ENCODE peak calls at places on chromosome 11, in six cellular contexts. T, L, B, X, W and K are unnamed samples.

GRCh38 chr11:17161515-17161914 is 46.3 kb downstream of the PIK3C2A start:
- DNase-seq in T (peak; percentile 24), L (no peak), B (no peak), X (no peak), W (no peak), K (no peak)

GRCh38 chr11:120169981-120170698 is 32.2 kb upstream of the TRIM29 start:
- DNase-seq in T (no peak), L (no peak), B (no peak), X (no peak), W (no peak), K (no peak)

GRCh38 chr11:105168457-105168856 is 28.9 kb upstream of the CARD18 start:
- DNase-seq in T (no peak), L (no peak), B (peak; percentile 10), X (no peak), W (no peak), K (no peak)

GRCh38 chr11:112652786-112653390 is 308.3 kb upstream of the NCAM1 start:
- DNase-seq in T (no peak), L (peak; percentile 55), B (peak; percentile 14), X (no peak), W (no peak), K (peak; percentile 6)

GRCh38 chr11:1731451-1732059 is 18.8 kb downstream of the IFITM10 start:
- DNase-seq in T (no peak), L (no peak), B (no peak), X (no peak), W (no peak), K (no peak)

GRCh38 chr11:85772700-85773099 is 38.2 kb downstream of the SYTL2 start:
- DNase-seq in T (no peak), L (no peak), B (peak; percentile 12), X (no peak), W (peak; percentile 83), K (no peak)

GRCh38 chr11:576791-577610 is 731 bp downstream of the PHRF1 start:
- DNase-seq in T (no peak), L (no peak), B (no peak), X (no peak), W (no peak), K (no peak)

GRCh38 chr11:14042686-14043440 is 80.3 kb downstream of the SPON1 start:
- DNase-seq in T (no peak), L (no peak), B (no peak), X (peak; percentile 30), W (no peak), K (no peak)

GRCh38 chr11:1484716-1485503 is 1.7 kb downstream of the MOB2 start:
- DNase-seq in T (no peak), L (no peak), B (no peak), X (no peak), W (no peak), K (no peak)

GRCh38 chr11:133814588-133814987 is 30.7 kb downstream of the SPATA19 start:
- DNase-seq in T (no peak), L (no peak), B (no peak), X (no peak), W (no peak), K (no peak)

GRCh38 chr11:111540114-111540920 is at the start of gene LAYN:
- DNase-seq in T (no peak), L (no peak), B (peak; percentile 68), X (peak; percentile 79), W (no peak), K (no peak)

GRCh38 chr11:17692931-17693330 is 26.4 kb upstream of the MYOD1 start:
- DNase-seq in T (no peak), L (no peak), B (no peak), X (no peak), W (no peak), K (no peak)

GRCh38 chr11:65041206-65042035 is at the start of gene SAC3D1:
- DNase-seq in T (peak; percentile 83), L (no peak), B (no peak), X (no peak), W (no peak), K (peak; percentile 12)

GRCh38 chr11:68028802-68029475 is 1.5 kb upstream of the NDUFS8 start:
- DNase-seq in T (no peak), L (no peak), B (no peak), X (no peak), W (no peak), K (no peak)

GRCh38 chr11:19910931-19911330 is 198.3 kb downstream of the NAV2 start:
- DNase-seq in T (no peak), L (no peak), B (peak; percentile 36), X (no peak), W (no peak), K (no peak)

GRCh38 chr11:122394326-122394725 is 261.2 kb upstream of the UBASH3B start:
- DNase-seq in T (no peak), L (no peak), B (no peak), X (peak; percentile 19), W (no peak), K (no peak)

GRCh38 chr11:122099345-122100045 is 16.5 kb downstream of the BLID start:
- DNase-seq in T (no peak), L (no peak), B (peak; percentile 48), X (peak; percentile 15), W (no peak), K (peak; percentile 56)

GRCh38 chr11:73395297-73396208 is 19.4 kb downstream of the RELT start:
- DNase-seq in T (no peak), L (no peak), B (no peak), X (no peak), W (no peak), K (no peak)

GRCh38 chr11:128026596-128026995 is 560.8 kb downstream of the ETS1 start:
- DNase-seq in T (no peak), L (peak; percentile 91), B (peak; percentile 95), X (no peak), W (peak; percentile 89), K (peak; percentile 58)

GRCh38 chr11:124863826-124864165 is 1.4 kb upstream of the ROBO3 start:
- DNase-seq in T (no peak), L (no peak), B (no peak), X (no peak), W (no peak), K (no peak)

GRCh38 chr11:125569913-125570621 is 790 bp downstream of the EI24 start:
- DNase-seq in T (peak; percentile 37), L (no peak), B (no peak), X (no peak), W (no peak), K (no peak)

GRCh38 chr11:22065472-22065871 is 127.4 kb upstream of the ANO5 start:
- DNase-seq in T (no peak), L (no peak), B (no peak), X (no peak), W (no peak), K (no peak)

GRCh38 chr11:43693731-43694130 is 13.2 kb downstream of the HSD17B12 start:
- DNase-seq in T (no peak), L (no peak), B (no peak), X (no peak), W (no peak), K (no peak)

GRCh38 chr11:59706518-59707285 is 6.9 kb downstream of the OR10V1 start:
- DNase-seq in T (no peak), L (peak; percentile 39), B (peak; percentile 56), X (no peak), W (peak; percentile 57), K (peak; percentile 35)